ENCODE peak calls at places on chromosomes 13 and 19, in eight cellular contexts. One of them, this sample, is unnamed.

GRCh38 chr13:23714672-23715071 is 144.5 kb downstream of the TNFRSF19 start:
- DNase-seq in Calu3: no peak
- DNase-seq in pulmonary artery endothelial cell: no peak
- DNase-seq in kidney tubule cell: no peak
- DNase-seq in activated CD4-positive, alpha-beta T cell treated with anti-CD3 and anti-CD28 coated beads, Interleukin-2, amount 50 U/mL, for 24 hours: no peak
- DNase-seq in stimulated activated CD8-positive, alpha-beta memory T cell treated with anti-CD3 and anti-CD28 coated beads, Interleukin-7, amount 100 ng/mL, for 24 hours: no peak
- DNase-seq in left cardiac atrium: no peak
- DNase-seq in GM23338: no peak
- DNase-seq in this sample: no peak

GRCh38 chr19:48539503-48540096 is 12.4 kb upstream of the SULT2B1 start:
- DNase-seq in activated CD4-positive, alpha-beta T cell treated with anti-CD3 and anti-CD28 coated beads, Interleukin-2, amount 50 U/mL, for 24 hours: no peak
- DNase-seq in GM23338: no peak
- DNase-seq in Calu3: no peak
- DNase-seq in kidney tubule cell: peak; percentile 63
- DNase-seq in pulmonary artery endothelial cell: no peak
- DNase-seq in stimulated activated CD8-positive, alpha-beta memory T cell treated with anti-CD3 and anti-CD28 coated beads, Interleukin-7, amount 100 ng/mL, for 24 hours: no peak
- DNase-seq in left cardiac atrium: peak; percentile 54
- DNase-seq in this sample: no peak

GRCh38 chr19:16033721-16034120 is 42.6 kb upstream of the TPM4 start:
- DNase-seq in activated CD4-positive, alpha-beta T cell treated with anti-CD3 and anti-CD28 coated beads, Interleukin-2, amount 50 U/mL, for 24 hours: no peak
- DNase-seq in GM23338: no peak
- DNase-seq in pulmonary artery endothelial cell: no peak
- DNase-seq in stimulated activated CD8-positive, alpha-beta memory T cell treated with anti-CD3 and anti-CD28 coated beads, Interleukin-7, amount 100 ng/mL, for 24 hours: no peak
- DNase-seq in left cardiac atrium: no peak
- DNase-seq in Calu3: no peak
- DNase-seq in kidney tubule cell: no peak
- DNase-seq in this sample: no peak

GRCh38 chr19:55691561-55692481 is 16.8 kb downstream of the EPN1 start:
- DNase-seq in Calu3: no peak
- DNase-seq in stimulated activated CD8-positive, alpha-beta memory T cell treated with anti-CD3 and anti-CD28 coated beads, Interleukin-7, amount 100 ng/mL, for 24 hours: no peak
- DNase-seq in left cardiac atrium: peak; percentile 20
- DNase-seq in kidney tubule cell: no peak
- DNase-seq in pulmonary artery endothelial cell: no peak
- DNase-seq in GM23338: no peak
- DNase-seq in activated CD4-positive, alpha-beta T cell treated with anti-CD3 and anti-CD28 coated beads, Interleukin-2, amount 50 U/mL, for 24 hours: no peak
- DNase-seq in this sample: no peak

GRCh38 chr13:102993348-102993747 is 72.9 kb downstream of the SLC10A2 start:
- DNase-seq in Calu3: no peak
- DNase-seq in pulmonary artery endothelial cell: no peak
- DNase-seq in GM23338: no peak
- DNase-seq in left cardiac atrium: no peak
- DNase-seq in activated CD4-positive, alpha-beta T cell treated with anti-CD3 and anti-CD28 coated beads, Interleukin-2, amount 50 U/mL, for 24 hours: no peak
- DNase-seq in stimulated activated CD8-positive, alpha-beta memory T cell treated with anti-CD3 and anti-CD28 coated beads, Interleukin-7, amount 100 ng/mL, for 24 hours: no peak
- DNase-seq in kidney tubule cell: peak; percentile 4
- DNase-seq in this sample: no peak

GRCh38 chr13:21670006-21670882 is 629 bp upstream of the FGF9 start:
- DNase-seq in activated CD4-positive, alpha-beta T cell treated with anti-CD3 and anti-CD28 coated beads, Interleukin-2, amount 50 U/mL, for 24 hours: peak; percentile 41
- DNase-seq in GM23338: peak; percentile 76
- DNase-seq in left cardiac atrium: peak; percentile 59
- DNase-seq in kidney tubule cell: peak; percentile 56
- DNase-seq in Calu3: peak; percentile 52
- DNase-seq in pulmonary artery endothelial cell: no peak
- DNase-seq in stimulated activated CD8-positive, alpha-beta memory T cell treated with anti-CD3 and anti-CD28 coated beads, Interleukin-7, amount 100 ng/mL, for 24 hours: no peak
- DNase-seq in this sample: peak; percentile 22

GRCh38 chr19:50924576-50924975 is 13.4 kb upstream of the KLK4 start:
- DNase-seq in kidney tubule cell: no peak
- DNase-seq in activated CD4-positive, alpha-beta T cell treated with anti-CD3 and anti-CD28 coated beads, Interleukin-2, amount 50 U/mL, for 24 hours: no peak
- DNase-seq in pulmonary artery endothelial cell: no peak
- DNase-seq in Calu3: no peak
- DNase-seq in stimulated activated CD8-positive, alpha-beta memory T cell treated with anti-CD3 and anti-CD28 coated beads, Interleukin-7, amount 100 ng/mL, for 24 hours: no peak
- DNase-seq in GM23338: no peak
- DNase-seq in left cardiac atrium: no peak
- DNase-seq in this sample: no peak

GRCh38 chr19:46478356-46478986 is 7.1 kb upstream of the PNMA8A start:
- DNase-seq in pulmonary artery endothelial cell: no peak
- DNase-seq in left cardiac atrium: no peak
- DNase-seq in stimulated activated CD8-positive, alpha-beta memory T cell treated with anti-CD3 and anti-CD28 coated beads, Interleukin-7, amount 100 ng/mL, for 24 hours: no peak
- DNase-seq in kidney tubule cell: peak; percentile 60
- DNase-seq in GM23338: peak; percentile 97
- DNase-seq in activated CD4-positive, alpha-beta T cell treated with anti-CD3 and anti-CD28 coated beads, Interleukin-2, amount 50 U/mL, for 24 hours: no peak
- DNase-seq in Calu3: no peak
- DNase-seq in this sample: no peak

GRCh38 chr13:109422163-109422562 is 364.2 kb downstream of the IRS2 start:
- DNase-seq in pulmonary artery endothelial cell: no peak
- DNase-seq in kidney tubule cell: no peak
- DNase-seq in Calu3: no peak
- DNase-seq in activated CD4-positive, alpha-beta T cell treated with anti-CD3 and anti-CD28 coated beads, Interleukin-2, amount 50 U/mL, for 24 hours: no peak
- DNase-seq in stimulated activated CD8-positive, alpha-beta memory T cell treated with anti-CD3 and anti-CD28 coated beads, Interleukin-7, amount 100 ng/mL, for 24 hours: no peak
- DNase-seq in left cardiac atrium: no peak
- DNase-seq in GM23338: no peak
- DNase-seq in this sample: no peak

GRCh38 chr19:43527860-43528622 is 1.0 kb upstream of the ETHE1 start:
- DNase-seq in GM23338: no peak
- DNase-seq in pulmonary artery endothelial cell: no peak
- DNase-seq in stimulated activated CD8-positive, alpha-beta memory T cell treated with anti-CD3 and anti-CD28 coated beads, Interleukin-7, amount 100 ng/mL, for 24 hours: no peak
- DNase-seq in kidney tubule cell: peak; percentile 89
- DNase-seq in Calu3: no peak
- DNase-seq in activated CD4-positive, alpha-beta T cell treated with anti-CD3 and anti-CD28 coated beads, Interleukin-2, amount 50 U/mL, for 24 hours: no peak
- DNase-seq in left cardiac atrium: peak; percentile 46
- DNase-seq in this sample: peak; percentile 89

GRCh38 chr13:34458756-34459462 is 483.2 kb upstream of the NBEA start:
- DNase-seq in activated CD4-positive, alpha-beta T cell treated with anti-CD3 and anti-CD28 coated beads, Interleukin-2, amount 50 U/mL, for 24 hours: no peak
- DNase-seq in stimulated activated CD8-positive, alpha-beta memory T cell treated with anti-CD3 and anti-CD28 coated beads, Interleukin-7, amount 100 ng/mL, for 24 hours: no peak
- DNase-seq in kidney tubule cell: no peak
- DNase-seq in pulmonary artery endothelial cell: no peak
- DNase-seq in left cardiac atrium: no peak
- DNase-seq in Calu3: no peak
- DNase-seq in GM23338: no peak
- DNase-seq in this sample: no peak

GRCh38 chr19:28049875-28050274 is 1163.1 kb downstream of the UQCRFS1 start:
- DNase-seq in stimulated activated CD8-positive, alpha-beta memory T cell treated with anti-CD3 and anti-CD28 coated beads, Interleukin-7, amount 100 ng/mL, for 24 hours: no peak
- DNase-seq in Calu3: no peak
- DNase-seq in kidney tubule cell: no peak
- DNase-seq in GM23338: no peak
- DNase-seq in left cardiac atrium: no peak
- DNase-seq in pulmonary artery endothelial cell: no peak
- DNase-seq in activated CD4-positive, alpha-beta T cell treated with anti-CD3 and anti-CD28 coated beads, Interleukin-2, amount 50 U/mL, for 24 hours: no peak
- DNase-seq in this sample: no peak

GRCh38 chr19:42129399-42130253 is 2.6 kb downstream of the POU2F2 start:
- DNase-seq in left cardiac atrium: no peak
- DNase-seq in kidney tubule cell: no peak
- DNase-seq in activated CD4-positive, alpha-beta T cell treated with anti-CD3 and anti-CD28 coated beads, Interleukin-2, amount 50 U/mL, for 24 hours: no peak
- DNase-seq in GM23338: no peak
- DNase-seq in Calu3: no peak
- DNase-seq in stimulated activated CD8-positive, alpha-beta memory T cell treated with anti-CD3 and anti-CD28 coated beads, Interleukin-7, amount 100 ng/mL, for 24 hours: no peak
- DNase-seq in pulmonary artery endothelial cell: no peak
- DNase-seq in this sample: no peak

GRCh38 chr13:39451860-39452301 is 151.1 kb downstream of the LHFPL6 start:
- DNase-seq in Calu3: no peak
- DNase-seq in left cardiac atrium: peak; percentile 37
- DNase-seq in kidney tubule cell: no peak
- DNase-seq in GM23338: no peak
- DNase-seq in stimulated activated CD8-positive, alpha-beta memory T cell treated with anti-CD3 and anti-CD28 coated beads, Interleukin-7, amount 100 ng/mL, for 24 hours: no peak
- DNase-seq in activated CD4-positive, alpha-beta T cell treated with anti-CD3 and anti-CD28 coated beads, Interleukin-2, amount 50 U/mL, for 24 hours: no peak
- DNase-seq in pulmonary artery endothelial cell: peak; percentile 20
- DNase-seq in this sample: peak; percentile 17

GRCh38 chr13:90445179-90445578 is 902.3 kb upstream of the MIR17HG start:
- DNase-seq in pulmonary artery endothelial cell: no peak
- DNase-seq in stimulated activated CD8-positive, alpha-beta memory T cell treated with anti-CD3 and anti-CD28 coated beads, Interleukin-7, amount 100 ng/mL, for 24 hours: no peak
- DNase-seq in left cardiac atrium: no peak
- DNase-seq in kidney tubule cell: peak; percentile 95
- DNase-seq in activated CD4-positive, alpha-beta T cell treated with anti-CD3 and anti-CD28 coated beads, Interleukin-2, amount 50 U/mL, for 24 hours: no peak
- DNase-seq in GM23338: peak; percentile 60
- DNase-seq in Calu3: peak; percentile 8
- DNase-seq in this sample: peak; percentile 98

GRCh38 chr19:14149509-14149994 is 13.2 kb upstream of the ASF1B start:
- DNase-seq in pulmonary artery endothelial cell: peak; percentile 37
- DNase-seq in activated CD4-positive, alpha-beta T cell treated with anti-CD3 and anti-CD28 coated beads, Interleukin-2, amount 50 U/mL, for 24 hours: peak; percentile 13
- DNase-seq in GM23338: peak; percentile 28
- DNase-seq in stimulated activated CD8-positive, alpha-beta memory T cell treated with anti-CD3 and anti-CD28 coated beads, Interleukin-7, amount 100 ng/mL, for 24 hours: peak; percentile 11
- DNase-seq in left cardiac atrium: peak; percentile 89
- DNase-seq in kidney tubule cell: no peak
- DNase-seq in Calu3: no peak
- DNase-seq in this sample: no peak

GRCh38 chr13:100773923-100774641 is 99.5 kb upstream of the TMTC4 start:
- DNase-seq in kidney tubule cell: no peak
- DNase-seq in left cardiac atrium: no peak
- DNase-seq in stimulated activated CD8-positive, alpha-beta memory T cell treated with anti-CD3 and anti-CD28 coated beads, Interleukin-7, amount 100 ng/mL, for 24 hours: no peak
- DNase-seq in Calu3: no peak
- DNase-seq in pulmonary artery endothelial cell: no peak
- DNase-seq in GM23338: peak; percentile 52
- DNase-seq in activated CD4-positive, alpha-beta T cell treated with anti-CD3 and anti-CD28 coated beads, Interleukin-2, amount 50 U/mL, for 24 hours: no peak
- DNase-seq in this sample: no peak

GRCh38 chr19:33304760-33305647 is 2.7 kb upstream of the CEBPA start:
- DNase-seq in GM23338: no peak
- DNase-seq in stimulated activated CD8-positive, alpha-beta memory T cell treated with anti-CD3 and anti-CD28 coated beads, Interleukin-7, amount 100 ng/mL, for 24 hours: no peak
- DNase-seq in activated CD4-positive, alpha-beta T cell treated with anti-CD3 and anti-CD28 coated beads, Interleukin-2, amount 50 U/mL, for 24 hours: no peak
- DNase-seq in kidney tubule cell: no peak
- DNase-seq in pulmonary artery endothelial cell: no peak
- DNase-seq in left cardiac atrium: no peak
- DNase-seq in Calu3: no peak
- DNase-seq in this sample: no peak

GRCh38 chr19:35164418-35164817 is 9.9 kb downstream of the FXYD5 start:
- DNase-seq in Calu3: peak; percentile 87
- DNase-seq in activated CD4-positive, alpha-beta T cell treated with anti-CD3 and anti-CD28 coated beads, Interleukin-2, amount 50 U/mL, for 24 hours: no peak
- DNase-seq in GM23338: no peak
- DNase-seq in pulmonary artery endothelial cell: no peak
- DNase-seq in kidney tubule cell: peak; percentile 83
- DNase-seq in left cardiac atrium: no peak
- DNase-seq in stimulated activated CD8-positive, alpha-beta memory T cell treated with anti-CD3 and anti-CD28 coated beads, Interleukin-7, amount 100 ng/mL, for 24 hours: no peak
- DNase-seq in this sample: no peak

GRCh38 chr19:46902402-46902766 is 41.6 kb downstream of the ARHGAP35 start:
- DNase-seq in activated CD4-positive, alpha-beta T cell treated with anti-CD3 and anti-CD28 coated beads, Interleukin-2, amount 50 U/mL, for 24 hours: no peak
- DNase-seq in pulmonary artery endothelial cell: no peak
- DNase-seq in GM23338: peak; percentile 40
- DNase-seq in left cardiac atrium: no peak
- DNase-seq in Calu3: peak; percentile 72
- DNase-seq in stimulated activated CD8-positive, alpha-beta memory T cell treated with anti-CD3 and anti-CD28 coated beads, Interleukin-7, amount 100 ng/mL, for 24 hours: no peak
- DNase-seq in kidney tubule cell: peak; percentile 80
- DNase-seq in this sample: peak; percentile 73

GRCh38 chr13:100182894-100183490 is 94.1 kb downstream of the PCCA start:
- DNase-seq in pulmonary artery endothelial cell: no peak
- DNase-seq in activated CD4-positive, alpha-beta T cell treated with anti-CD3 and anti-CD28 coated beads, Interleukin-2, amount 50 U/mL, for 24 hours: no peak
- DNase-seq in left cardiac atrium: no peak
- DNase-seq in kidney tubule cell: no peak
- DNase-seq in Calu3: no peak
- DNase-seq in GM23338: no peak
- DNase-seq in stimulated activated CD8-positive, alpha-beta memory T cell treated with anti-CD3 and anti-CD28 coated beads, Interleukin-7, amount 100 ng/mL, for 24 hours: no peak
- DNase-seq in this sample: no peak

GRCh38 chr13:24927810-24928404 is 163.9 kb downstream of the RNF17 start:
- DNase-seq in Calu3: no peak
- DNase-seq in stimulated activated CD8-positive, alpha-beta memory T cell treated with anti-CD3 and anti-CD28 coated beads, Interleukin-7, amount 100 ng/mL, for 24 hours: no peak
- DNase-seq in pulmonary artery endothelial cell: no peak
- DNase-seq in GM23338: no peak
- DNase-seq in kidney tubule cell: peak; percentile 10
- DNase-seq in left cardiac atrium: no peak
- DNase-seq in activated CD4-positive, alpha-beta T cell treated with anti-CD3 and anti-CD28 coated beads, Interleukin-2, amount 50 U/mL, for 24 hours: no peak
- DNase-seq in this sample: no peak

GRCh38 chr13:68810660-68811059 is 1297.0 kb upstream of the ATXN8OS start:
- DNase-seq in activated CD4-positive, alpha-beta T cell treated with anti-CD3 and anti-CD28 coated beads, Interleukin-2, amount 50 U/mL, for 24 hours: no peak
- DNase-seq in kidney tubule cell: no peak
- DNase-seq in left cardiac atrium: no peak
- DNase-seq in stimulated activated CD8-positive, alpha-beta memory T cell treated with anti-CD3 and anti-CD28 coated beads, Interleukin-7, amount 100 ng/mL, for 24 hours: no peak
- DNase-seq in pulmonary artery endothelial cell: no peak
- DNase-seq in Calu3: no peak
- DNase-seq in GM23338: peak; percentile 70
- DNase-seq in this sample: no peak

GRCh38 chr13:21365574-21365973 is 93.5 kb downstream of the ZDHHC20 start:
- DNase-seq in kidney tubule cell: no peak
- DNase-seq in activated CD4-positive, alpha-beta T cell treated with anti-CD3 and anti-CD28 coated beads, Interleukin-2, amount 50 U/mL, for 24 hours: no peak
- DNase-seq in left cardiac atrium: no peak
- DNase-seq in pulmonary artery endothelial cell: no peak
- DNase-seq in GM23338: no peak
- DNase-seq in Calu3: no peak
- DNase-seq in stimulated activated CD8-positive, alpha-beta memory T cell treated with anti-CD3 and anti-CD28 coated beads, Interleukin-7, amount 100 ng/mL, for 24 hours: no peak
- DNase-seq in this sample: no peak

GRCh38 chr13:113110048-113110851 is 4.7 kb downstream of the F7 start:
- DNase-seq in Calu3: no peak
- DNase-seq in left cardiac atrium: peak; percentile 31
- DNase-seq in pulmonary artery endothelial cell: no peak
- DNase-seq in kidney tubule cell: no peak
- DNase-seq in GM23338: peak; percentile 55
- DNase-seq in activated CD4-positive, alpha-beta T cell treated with anti-CD3 and anti-CD28 coated beads, Interleukin-2, amount 50 U/mL, for 24 hours: no peak
- DNase-seq in stimulated activated CD8-positive, alpha-beta memory T cell treated with anti-CD3 and anti-CD28 coated beads, Interleukin-7, amount 100 ng/mL, for 24 hours: no peak
- DNase-seq in this sample: no peak

GRCh38 chr19:6065685-6066365 is 44.5 kb downstream of the RFX2 start:
- DNase-seq in pulmonary artery endothelial cell: peak; percentile 80
- DNase-seq in kidney tubule cell: peak; percentile 66
- DNase-seq in Calu3: peak; percentile 47
- DNase-seq in left cardiac atrium: peak; percentile 51
- DNase-seq in activated CD4-positive, alpha-beta T cell treated with anti-CD3 and anti-CD28 coated beads, Interleukin-2, amount 50 U/mL, for 24 hours: peak; percentile 27
- DNase-seq in GM23338: peak; percentile 71
- DNase-seq in stimulated activated CD8-positive, alpha-beta memory T cell treated with anti-CD3 and anti-CD28 coated beads, Interleukin-7, amount 100 ng/mL, for 24 hours: peak; percentile 16
- DNase-seq in this sample: peak; percentile 80

GRCh38 chr13:99836291-99836690 is 135.3 kb downstream of the ZIC5 start:
- DNase-seq in kidney tubule cell: no peak
- DNase-seq in pulmonary artery endothelial cell: no peak
- DNase-seq in stimulated activated CD8-positive, alpha-beta memory T cell treated with anti-CD3 and anti-CD28 coated beads, Interleukin-7, amount 100 ng/mL, for 24 hours: no peak
- DNase-seq in activated CD4-positive, alpha-beta T cell treated with anti-CD3 and anti-CD28 coated beads, Interleukin-2, amount 50 U/mL, for 24 hours: no peak
- DNase-seq in left cardiac atrium: no peak
- DNase-seq in Calu3: no peak
- DNase-seq in GM23338: no peak
- DNase-seq in this sample: no peak

GRCh38 chr13:43783820-43784219 is 3.0 kb downstream of the ENOX1 start:
- DNase-seq in pulmonary artery endothelial cell: peak; percentile 74
- DNase-seq in stimulated activated CD8-positive, alpha-beta memory T cell treated with anti-CD3 and anti-CD28 coated beads, Interleukin-7, amount 100 ng/mL, for 24 hours: no peak
- DNase-seq in kidney tubule cell: peak; percentile 46
- DNase-seq in activated CD4-positive, alpha-beta T cell treated with anti-CD3 and anti-CD28 coated beads, Interleukin-2, amount 50 U/mL, for 24 hours: no peak
- DNase-seq in GM23338: peak; percentile 66
- DNase-seq in Calu3: peak; percentile 3
- DNase-seq in left cardiac atrium: no peak
- DNase-seq in this sample: peak; percentile 71

GRCh38 chr19:48842744-48843162 is 6.5 kb upstream of the HSD17B14 start:
- DNase-seq in kidney tubule cell: peak; percentile 43
- DNase-seq in GM23338: peak; percentile 93
- DNase-seq in Calu3: peak; percentile 67
- DNase-seq in activated CD4-positive, alpha-beta T cell treated with anti-CD3 and anti-CD28 coated beads, Interleukin-2, amount 50 U/mL, for 24 hours: peak; percentile 31
- DNase-seq in stimulated activated CD8-positive, alpha-beta memory T cell treated with anti-CD3 and anti-CD28 coated beads, Interleukin-7, amount 100 ng/mL, for 24 hours: no peak
- DNase-seq in pulmonary artery endothelial cell: no peak
- DNase-seq in left cardiac atrium: peak; percentile 31
- DNase-seq in this sample: peak; percentile 42

GRCh38 chr19:49560358-49560900 is 19.9 kb downstream of the NOSIP start:
- DNase-seq in left cardiac atrium: no peak
- DNase-seq in stimulated activated CD8-positive, alpha-beta memory T cell treated with anti-CD3 and anti-CD28 coated beads, Interleukin-7, amount 100 ng/mL, for 24 hours: no peak
- DNase-seq in pulmonary artery endothelial cell: no peak
- DNase-seq in GM23338: no peak
- DNase-seq in Calu3: no peak
- DNase-seq in activated CD4-positive, alpha-beta T cell treated with anti-CD3 and anti-CD28 coated beads, Interleukin-2, amount 50 U/mL, for 24 hours: no peak
- DNase-seq in kidney tubule cell: no peak
- DNase-seq in this sample: no peak

This sample was measured in renal cortical epithelial cell.